ENCODE peak calls at places on chromosomes 2 and 18, in four cellular contexts. E is tibial nerve, C is Peyer's patch, B is endodermal cell. L is an unnamed sample.

GRCh38 chr18:26406854-26407517 is 141.4 kb downstream of the KCTD1 start:
- DNase-seq in E (no peak), B (no peak), C (no peak), L (no peak)

GRCh38 chr2:148936857-148937450 is 61.9 kb downstream of the KIF5C start:
- DNase-seq in B (no peak), E (no peak), C (no peak), L (no peak)

GRCh38 chr18:78904179-78904531 is 75.5 kb upstream of the SALL3 start:
- DNase-seq in B (peak), C (peak), E (no peak), L (no peak)

GRCh38 chr18:73043231-73044000 is 175.6 kb upstream of the NETO1 start:
- DNase-seq in E (no peak), B (no peak), C (no peak), L (no peak)

GRCh38 chr2:12918841-12919445 is 202.2 kb downstream of the TRIB2 start:
- DNase-seq in B (no peak), C (no peak), E (peak), L (peak)

GRCh38 chr2:27263287-27264252 is 723 bp upstream of the SLC30A3 start:
- DNase-seq in E (no peak), C (no peak), B (peak), L (no peak)

GRCh38 chr2:234686088-234686890 is 189.4 kb upstream of the ARL4C start:
- DNase-seq in C (no peak), B (peak), E (no peak), L (no peak)

GRCh38 chr2:219540784-219541504 is 2.7 kb downstream of the CHPF start:
- DNase-seq in C (no peak), E (no peak), B (no peak), L (no peak)

GRCh38 chr2:237539681-237540080 is 26.7 kb upstream of the PRLH start:
- DNase-seq in E (no peak), C (no peak), B (no peak), L (no peak)

GRCh38 chr2:235935071-235935470 is 233.1 kb downstream of the GBX2 start:
- DNase-seq in C (no peak), B (peak), E (no peak), L (no peak)

GRCh38 chr2:235937526-235937925 is 230.7 kb downstream of the GBX2 start:
- DNase-seq in C (no peak), E (no peak), B (no peak), L (no peak)

GRCh38 chr2:235937092-235937491 is 231.1 kb downstream of the GBX2 start:
- DNase-seq in C (no peak), B (peak), E (no peak), L (no peak)

GRCh38 chr2:235935773-235936172 is 232.4 kb downstream of the GBX2 start:
- DNase-seq in E (no peak), C (no peak), B (peak), L (no peak)

GRCh38 chr2:235936493-235936892 is 231.7 kb downstream of the GBX2 start:
- DNase-seq in B (peak), C (no peak), E (no peak), L (no peak)
- TF ChIP-seq CTCF in B (peak), C (peak), E (no peak), L (no peak)

GRCh38 chr2:11370377-11371098 is 26.1 kb upstream of the ROCK2 start:
- DNase-seq in E (no peak), B (no peak), C (peak), L (no peak)
- H3K27ac ChIP-seq in E (no peak), B (no peak), C (no peak), L (no peak)

GRCh38 chr2:56185582-56186046 is 1.8 kb downstream of the CCDC85A start:
- DNase-seq in C (no peak), B (peak), E (no peak), L (peak)
- TF ChIP-seq CTCF in C (no peak), B (peak), E (peak), L (no peak)

DNA sequence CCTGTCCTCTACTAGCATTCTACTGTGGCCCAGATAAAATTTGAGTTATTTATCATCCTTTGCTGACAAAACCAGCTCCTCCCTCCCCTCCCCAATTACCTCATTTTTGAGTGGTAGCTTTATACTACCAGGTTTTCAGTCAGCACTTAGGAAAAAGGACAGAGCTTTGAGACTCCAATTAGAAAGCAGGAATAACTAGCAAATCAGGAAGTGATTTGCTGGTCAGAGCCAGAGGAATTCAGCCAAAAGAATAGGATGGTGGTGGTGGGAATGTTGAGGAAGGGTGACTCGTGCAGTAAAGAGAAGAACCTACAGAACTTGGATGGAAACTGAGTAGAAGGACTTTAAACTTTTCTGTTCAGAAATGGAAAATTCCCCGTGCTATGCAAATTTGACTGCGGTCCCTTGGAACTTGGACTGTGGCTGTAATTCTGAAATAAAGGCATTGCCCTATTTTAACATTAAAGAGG is 3.7 kb downstream of the MYL12B start:
- DNase-seq in B (no peak), E (no peak), C (no peak), L (no peak)
- H3K27ac ChIP-seq in B (no peak), E (peak), C (peak), L (no peak)

DNA sequence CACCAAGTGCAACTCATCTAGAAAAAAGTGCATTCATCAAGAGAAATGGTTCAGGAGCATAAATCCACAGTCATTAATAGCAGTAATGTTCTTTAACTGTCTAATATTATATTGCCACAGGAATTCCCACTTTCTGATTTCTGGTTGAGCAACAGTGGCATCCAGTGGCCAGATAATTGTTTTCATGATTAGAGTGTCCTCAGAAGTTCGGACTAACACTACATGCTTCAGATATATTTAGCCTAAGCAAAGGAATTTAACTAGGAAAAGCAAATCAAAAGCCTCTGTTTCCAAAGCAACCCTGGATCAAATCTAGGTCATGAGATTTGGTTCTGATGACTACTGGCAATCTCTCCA is 9.8 kb upstream of the ERBB4 start:
- DNase-seq in B (no peak), C (no peak), E (peak), L (no peak)
- TF ChIP-seq CTCF in B (peak), C (peak), E (peak), L (no peak)

DNA sequence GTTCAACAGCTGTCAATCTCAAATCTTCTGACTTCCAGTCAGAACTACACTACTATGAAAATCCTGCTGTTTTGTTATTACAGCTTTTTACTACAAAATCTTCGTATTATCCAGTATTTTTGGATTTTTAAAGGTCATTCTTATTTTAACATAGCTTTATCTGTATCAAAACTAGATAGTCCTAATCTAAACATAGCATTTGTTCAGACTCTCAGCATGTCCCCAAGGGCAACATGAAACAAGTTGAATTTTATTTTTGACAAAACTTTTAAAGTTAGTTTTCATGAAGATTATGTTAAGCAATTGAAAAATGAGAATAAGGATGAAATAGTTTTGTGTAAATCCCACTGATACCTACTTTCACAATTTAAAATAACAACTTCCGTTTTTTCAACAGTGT is 48.1 kb downstream of the PDE1A start:
- DNase-seq in C (no peak), B (no peak), E (no peak), L (no peak)
- H3K27ac ChIP-seq in C (no peak), B (no peak), E (no peak), L (peak)